ENCODE peak calls at places on chromosomes 2 and 18, in nine cellular contexts. One of them, this sample, is unnamed.

GRCh38 chr2:75237296-75237695 is 38.0 kb upstream of the TACR1 start:
- DNase-seq in stimulated activated CD4-positive, alpha-beta T cell treated with anti-CD3 and anti-CD28 coated beads, Interleukin-4, amount 100 ng/mL, for 24 hours: no peak
- DNase-seq in activated CD4-positive, alpha-beta T cell treated with anti-CD3 and anti-CD28 coated beads, Interleukin-2, amount 10 ng/mL, durations not matched to agents 7 days and 5 days: no peak
- DNase-seq in right lobe of liver: no peak
- DNase-seq in NCI-H2107: no peak
- DNase-seq in cerebellar cortex: no peak
- DNase-seq in CD4-positive, alpha-beta T cell: no peak
- DNase-seq in NCI-H748 treated with DMSO at 0.1 percent for 48 hours: no peak
- DNase-seq in DMS153: no peak
- DNase-seq in this sample: no peak

GRCh38 chr2:235416816-235417499 is 76.9 kb upstream of the AGAP1 start:
- DNase-seq in NCI-H748 treated with DMSO at 0.1 percent for 48 hours: peak; percentile 6
- DNase-seq in DMS153: peak; percentile 59
- DNase-seq in stimulated activated CD4-positive, alpha-beta T cell treated with anti-CD3 and anti-CD28 coated beads, Interleukin-4, amount 100 ng/mL, for 24 hours: no peak
- DNase-seq in NCI-H2107: no peak
- DNase-seq in activated CD4-positive, alpha-beta T cell treated with anti-CD3 and anti-CD28 coated beads, Interleukin-2, amount 10 ng/mL, durations not matched to agents 7 days and 5 days: no peak
- DNase-seq in cerebellar cortex: no peak
- DNase-seq in right lobe of liver: no peak
- DNase-seq in CD4-positive, alpha-beta T cell: no peak
- DNase-seq in this sample: no peak

GRCh38 chr2:105929506-105929905 is 184.8 kb downstream of the NCK2 start:
- DNase-seq in DMS153: peak; percentile 9
- DNase-seq in NCI-H748 treated with DMSO at 0.1 percent for 48 hours: no peak
- DNase-seq in NCI-H2107: no peak
- DNase-seq in right lobe of liver: no peak
- DNase-seq in CD4-positive, alpha-beta T cell: peak; percentile 15
- DNase-seq in stimulated activated CD4-positive, alpha-beta T cell treated with anti-CD3 and anti-CD28 coated beads, Interleukin-4, amount 100 ng/mL, for 24 hours: peak; percentile 35
- DNase-seq in activated CD4-positive, alpha-beta T cell treated with anti-CD3 and anti-CD28 coated beads, Interleukin-2, amount 10 ng/mL, durations not matched to agents 7 days and 5 days: peak; percentile 40
- DNase-seq in cerebellar cortex: no peak
- DNase-seq in this sample: peak; percentile 42

GRCh38 chr2:141946016-141946415 is 184.8 kb downstream of the LRP1B start:
- DNase-seq in right lobe of liver: no peak
- DNase-seq in NCI-H748 treated with DMSO at 0.1 percent for 48 hours: no peak
- DNase-seq in activated CD4-positive, alpha-beta T cell treated with anti-CD3 and anti-CD28 coated beads, Interleukin-2, amount 10 ng/mL, durations not matched to agents 7 days and 5 days: no peak
- DNase-seq in stimulated activated CD4-positive, alpha-beta T cell treated with anti-CD3 and anti-CD28 coated beads, Interleukin-4, amount 100 ng/mL, for 24 hours: no peak
- DNase-seq in DMS153: no peak
- DNase-seq in cerebellar cortex: no peak
- DNase-seq in CD4-positive, alpha-beta T cell: no peak
- DNase-seq in NCI-H2107: no peak
- DNase-seq in this sample: no peak

GRCh38 chr18:62294073-62294472 is 31.0 kb upstream of the TNFRSF11A start:
- DNase-seq in activated CD4-positive, alpha-beta T cell treated with anti-CD3 and anti-CD28 coated beads, Interleukin-2, amount 10 ng/mL, durations not matched to agents 7 days and 5 days: no peak
- DNase-seq in DMS153: no peak
- DNase-seq in CD4-positive, alpha-beta T cell: no peak
- DNase-seq in right lobe of liver: no peak
- DNase-seq in stimulated activated CD4-positive, alpha-beta T cell treated with anti-CD3 and anti-CD28 coated beads, Interleukin-4, amount 100 ng/mL, for 24 hours: no peak
- DNase-seq in cerebellar cortex: no peak
- DNase-seq in NCI-H748 treated with DMSO at 0.1 percent for 48 hours: no peak
- DNase-seq in NCI-H2107: no peak
- DNase-seq in this sample: no peak

GRCh38 chr18:76246579-76246978 is 248.5 kb downstream of the ZNF516 start:
- DNase-seq in activated CD4-positive, alpha-beta T cell treated with anti-CD3 and anti-CD28 coated beads, Interleukin-2, amount 10 ng/mL, durations not matched to agents 7 days and 5 days: no peak
- DNase-seq in right lobe of liver: no peak
- DNase-seq in CD4-positive, alpha-beta T cell: no peak
- DNase-seq in NCI-H2107: no peak
- DNase-seq in DMS153: no peak
- DNase-seq in NCI-H748 treated with DMSO at 0.1 percent for 48 hours: no peak
- DNase-seq in cerebellar cortex: no peak
- DNase-seq in stimulated activated CD4-positive, alpha-beta T cell treated with anti-CD3 and anti-CD28 coated beads, Interleukin-4, amount 100 ng/mL, for 24 hours: no peak
- DNase-seq in this sample: no peak

GRCh38 chr18:78123144-78123909 is 856.3 kb upstream of the SALL3 start:
- DNase-seq in NCI-H748 treated with DMSO at 0.1 percent for 48 hours: no peak
- DNase-seq in cerebellar cortex: no peak
- DNase-seq in DMS153: no peak
- DNase-seq in NCI-H2107: no peak
- DNase-seq in activated CD4-positive, alpha-beta T cell treated with anti-CD3 and anti-CD28 coated beads, Interleukin-2, amount 10 ng/mL, durations not matched to agents 7 days and 5 days: no peak
- DNase-seq in right lobe of liver: no peak
- DNase-seq in stimulated activated CD4-positive, alpha-beta T cell treated with anti-CD3 and anti-CD28 coated beads, Interleukin-4, amount 100 ng/mL, for 24 hours: no peak
- DNase-seq in CD4-positive, alpha-beta T cell: no peak
- DNase-seq in this sample: no peak

GRCh38 chr2:75007061-75007460 is 48.6 kb downstream of the POLE4 start:
- DNase-seq in NCI-H748 treated with DMSO at 0.1 percent for 48 hours: no peak
- DNase-seq in CD4-positive, alpha-beta T cell: no peak
- DNase-seq in stimulated activated CD4-positive, alpha-beta T cell treated with anti-CD3 and anti-CD28 coated beads, Interleukin-4, amount 100 ng/mL, for 24 hours: no peak
- DNase-seq in activated CD4-positive, alpha-beta T cell treated with anti-CD3 and anti-CD28 coated beads, Interleukin-2, amount 10 ng/mL, durations not matched to agents 7 days and 5 days: no peak
- DNase-seq in DMS153: no peak
- DNase-seq in NCI-H2107: no peak
- DNase-seq in cerebellar cortex: no peak
- DNase-seq in right lobe of liver: no peak
- DNase-seq in this sample: no peak

GRCh38 chr2:149613712-149614111 is 26.1 kb upstream of the MMADHC start:
- DNase-seq in NCI-H748 treated with DMSO at 0.1 percent for 48 hours: no peak
- DNase-seq in stimulated activated CD4-positive, alpha-beta T cell treated with anti-CD3 and anti-CD28 coated beads, Interleukin-4, amount 100 ng/mL, for 24 hours: no peak
- DNase-seq in DMS153: no peak
- DNase-seq in right lobe of liver: no peak
- DNase-seq in CD4-positive, alpha-beta T cell: no peak
- DNase-seq in activated CD4-positive, alpha-beta T cell treated with anti-CD3 and anti-CD28 coated beads, Interleukin-2, amount 10 ng/mL, durations not matched to agents 7 days and 5 days: no peak
- DNase-seq in cerebellar cortex: no peak
- DNase-seq in NCI-H2107: no peak
- DNase-seq in this sample: no peak

GRCh38 chr18:652131-652530 is 5.3 kb upstream of the TYMS start:
- DNase-seq in activated CD4-positive, alpha-beta T cell treated with anti-CD3 and anti-CD28 coated beads, Interleukin-2, amount 10 ng/mL, durations not matched to agents 7 days and 5 days: no peak
- DNase-seq in DMS153: no peak
- DNase-seq in cerebellar cortex: no peak
- DNase-seq in CD4-positive, alpha-beta T cell: no peak
- DNase-seq in NCI-H748 treated with DMSO at 0.1 percent for 48 hours: no peak
- DNase-seq in right lobe of liver: no peak
- DNase-seq in NCI-H2107: no peak
- DNase-seq in stimulated activated CD4-positive, alpha-beta T cell treated with anti-CD3 and anti-CD28 coated beads, Interleukin-4, amount 100 ng/mL, for 24 hours: no peak
- DNase-seq in this sample: no peak

GRCh38 chr2:144501118-144501517 is 18.8 kb downstream of the ZEB2 start:
- DNase-seq in DMS153: no peak
- DNase-seq in NCI-H2107: no peak
- DNase-seq in NCI-H748 treated with DMSO at 0.1 percent for 48 hours: no peak
- DNase-seq in right lobe of liver: no peak
- DNase-seq in stimulated activated CD4-positive, alpha-beta T cell treated with anti-CD3 and anti-CD28 coated beads, Interleukin-4, amount 100 ng/mL, for 24 hours: no peak
- DNase-seq in cerebellar cortex: no peak
- DNase-seq in activated CD4-positive, alpha-beta T cell treated with anti-CD3 and anti-CD28 coated beads, Interleukin-2, amount 10 ng/mL, durations not matched to agents 7 days and 5 days: no peak
- DNase-seq in CD4-positive, alpha-beta T cell: no peak
- DNase-seq in this sample: no peak

GRCh38 chr18:45837283-45838070 is 12.0 kb downstream of the SIGLEC15 start:
- DNase-seq in NCI-H2107: no peak
- DNase-seq in CD4-positive, alpha-beta T cell: peak; percentile 20
- DNase-seq in activated CD4-positive, alpha-beta T cell treated with anti-CD3 and anti-CD28 coated beads, Interleukin-2, amount 10 ng/mL, durations not matched to agents 7 days and 5 days: peak; percentile 36
- DNase-seq in cerebellar cortex: no peak
- DNase-seq in NCI-H748 treated with DMSO at 0.1 percent for 48 hours: peak; percentile 35
- DNase-seq in right lobe of liver: peak; percentile 50
- DNase-seq in DMS153: peak; percentile 71
- DNase-seq in stimulated activated CD4-positive, alpha-beta T cell treated with anti-CD3 and anti-CD28 coated beads, Interleukin-4, amount 100 ng/mL, for 24 hours: peak; percentile 23
- DNase-seq in this sample: peak; percentile 51

GRCh38 chr18:79374408-79375171 is 21.1 kb upstream of the NFATC1 start:
- DNase-seq in NCI-H2107: no peak
- DNase-seq in CD4-positive, alpha-beta T cell: no peak
- DNase-seq in activated CD4-positive, alpha-beta T cell treated with anti-CD3 and anti-CD28 coated beads, Interleukin-2, amount 10 ng/mL, durations not matched to agents 7 days and 5 days: no peak
- DNase-seq in stimulated activated CD4-positive, alpha-beta T cell treated with anti-CD3 and anti-CD28 coated beads, Interleukin-4, amount 100 ng/mL, for 24 hours: no peak
- DNase-seq in cerebellar cortex: no peak
- DNase-seq in right lobe of liver: no peak
- DNase-seq in DMS153: no peak
- DNase-seq in NCI-H748 treated with DMSO at 0.1 percent for 48 hours: no peak
- DNase-seq in this sample: no peak

GRCh38 chr2:235157746-235158482 is 206.1 kb downstream of the SH3BP4 start:
- DNase-seq in right lobe of liver: no peak
- DNase-seq in cerebellar cortex: no peak
- DNase-seq in activated CD4-positive, alpha-beta T cell treated with anti-CD3 and anti-CD28 coated beads, Interleukin-2, amount 10 ng/mL, durations not matched to agents 7 days and 5 days: no peak
- DNase-seq in DMS153: no peak
- DNase-seq in NCI-H748 treated with DMSO at 0.1 percent for 48 hours: no peak
- DNase-seq in NCI-H2107: no peak
- DNase-seq in stimulated activated CD4-positive, alpha-beta T cell treated with anti-CD3 and anti-CD28 coated beads, Interleukin-4, amount 100 ng/mL, for 24 hours: no peak
- DNase-seq in CD4-positive, alpha-beta T cell: no peak
- DNase-seq in this sample: no peak

GRCh38 chr2:197198890-197199289 is 111.7 kb downstream of the ANKRD44 start:
- DNase-seq in NCI-H748 treated with DMSO at 0.1 percent for 48 hours: no peak
- DNase-seq in CD4-positive, alpha-beta T cell: peak; percentile 75
- DNase-seq in stimulated activated CD4-positive, alpha-beta T cell treated with anti-CD3 and anti-CD28 coated beads, Interleukin-4, amount 100 ng/mL, for 24 hours: peak; percentile 90
- DNase-seq in DMS153: no peak
- DNase-seq in activated CD4-positive, alpha-beta T cell treated with anti-CD3 and anti-CD28 coated beads, Interleukin-2, amount 10 ng/mL, durations not matched to agents 7 days and 5 days: peak; percentile 96
- DNase-seq in right lobe of liver: peak; percentile 47
- DNase-seq in cerebellar cortex: no peak
- DNase-seq in NCI-H2107: no peak
- DNase-seq in this sample: peak; percentile 94

GRCh38 chr2:72115361-72116080 is 32.1 kb downstream of the CYP26B1 start:
- DNase-seq in right lobe of liver: no peak
- DNase-seq in NCI-H2107: no peak
- DNase-seq in NCI-H748 treated with DMSO at 0.1 percent for 48 hours: no peak
- DNase-seq in DMS153: no peak
- DNase-seq in stimulated activated CD4-positive, alpha-beta T cell treated with anti-CD3 and anti-CD28 coated beads, Interleukin-4, amount 100 ng/mL, for 24 hours: no peak
- DNase-seq in CD4-positive, alpha-beta T cell: no peak
- DNase-seq in cerebellar cortex: no peak
- DNase-seq in activated CD4-positive, alpha-beta T cell treated with anti-CD3 and anti-CD28 coated beads, Interleukin-2, amount 10 ng/mL, durations not matched to agents 7 days and 5 days: no peak
- DNase-seq in this sample: no peak

GRCh38 chr2:127580167-127581049 is 44.9 kb downstream of the MYO7B start:
- DNase-seq in NCI-H748 treated with DMSO at 0.1 percent for 48 hours: no peak
- DNase-seq in right lobe of liver: no peak
- DNase-seq in NCI-H2107: no peak
- DNase-seq in cerebellar cortex: no peak
- DNase-seq in activated CD4-positive, alpha-beta T cell treated with anti-CD3 and anti-CD28 coated beads, Interleukin-2, amount 10 ng/mL, durations not matched to agents 7 days and 5 days: no peak
- DNase-seq in DMS153: no peak
- DNase-seq in stimulated activated CD4-positive, alpha-beta T cell treated with anti-CD3 and anti-CD28 coated beads, Interleukin-4, amount 100 ng/mL, for 24 hours: no peak
- DNase-seq in CD4-positive, alpha-beta T cell: no peak
- DNase-seq in this sample: peak; percentile 8

GRCh38 chr2:160061533-160062282 is 707 bp downstream of the PLA2R1 start:
- DNase-seq in activated CD4-positive, alpha-beta T cell treated with anti-CD3 and anti-CD28 coated beads, Interleukin-2, amount 10 ng/mL, durations not matched to agents 7 days and 5 days: no peak
- DNase-seq in DMS153: no peak
- DNase-seq in NCI-H748 treated with DMSO at 0.1 percent for 48 hours: no peak
- DNase-seq in stimulated activated CD4-positive, alpha-beta T cell treated with anti-CD3 and anti-CD28 coated beads, Interleukin-4, amount 100 ng/mL, for 24 hours: no peak
- DNase-seq in CD4-positive, alpha-beta T cell: no peak
- DNase-seq in right lobe of liver: no peak
- DNase-seq in NCI-H2107: no peak
- DNase-seq in cerebellar cortex: no peak
- DNase-seq in this sample: no peak

GRCh38 chr2:128408349-128409305 is 90.0 kb upstream of the HS6ST1 start:
- DNase-seq in stimulated activated CD4-positive, alpha-beta T cell treated with anti-CD3 and anti-CD28 coated beads, Interleukin-4, amount 100 ng/mL, for 24 hours: no peak
- DNase-seq in NCI-H748 treated with DMSO at 0.1 percent for 48 hours: no peak
- DNase-seq in activated CD4-positive, alpha-beta T cell treated with anti-CD3 and anti-CD28 coated beads, Interleukin-2, amount 10 ng/mL, durations not matched to agents 7 days and 5 days: no peak
- DNase-seq in DMS153: no peak
- DNase-seq in cerebellar cortex: no peak
- DNase-seq in right lobe of liver: no peak
- DNase-seq in CD4-positive, alpha-beta T cell: no peak
- DNase-seq in NCI-H2107: no peak
- DNase-seq in this sample: peak; percentile 7

GRCh38 chr2:59806486-59806885 is 747.0 kb downstream of the BCL11A start:
- DNase-seq in activated CD4-positive, alpha-beta T cell treated with anti-CD3 and anti-CD28 coated beads, Interleukin-2, amount 10 ng/mL, durations not matched to agents 7 days and 5 days: no peak
- DNase-seq in right lobe of liver: no peak
- DNase-seq in NCI-H2107: no peak
- DNase-seq in NCI-H748 treated with DMSO at 0.1 percent for 48 hours: peak; percentile 36
- DNase-seq in cerebellar cortex: no peak
- DNase-seq in DMS153: peak; percentile 83
- DNase-seq in stimulated activated CD4-positive, alpha-beta T cell treated with anti-CD3 and anti-CD28 coated beads, Interleukin-4, amount 100 ng/mL, for 24 hours: no peak
- DNase-seq in CD4-positive, alpha-beta T cell: no peak
- DNase-seq in this sample: no peak

GRCh38 chr2:85585781-85586105 is 1.5 kb downstream of the VAMP5 start:
- DNase-seq in cerebellar cortex: no peak
- DNase-seq in activated CD4-positive, alpha-beta T cell treated with anti-CD3 and anti-CD28 coated beads, Interleukin-2, amount 10 ng/mL, durations not matched to agents 7 days and 5 days: no peak
- DNase-seq in DMS153: no peak
- DNase-seq in CD4-positive, alpha-beta T cell: no peak
- DNase-seq in right lobe of liver: no peak
- DNase-seq in NCI-H748 treated with DMSO at 0.1 percent for 48 hours: no peak
- DNase-seq in stimulated activated CD4-positive, alpha-beta T cell treated with anti-CD3 and anti-CD28 coated beads, Interleukin-4, amount 100 ng/mL, for 24 hours: no peak
- DNase-seq in NCI-H2107: no peak
- DNase-seq in this sample: no peak